ENCODE peak calls at places on chromosome 13, in five cellular contexts. One of them, this sample, is unnamed. For H3K9me3 and H3K27me3, the result is how much of the 10 kb centered on the place peaks cover.

GRCh38 chr13:106859505-106859904 is 291.6 kb upstream of the ARGLU1 start:
- DNase-seq in CD8-positive, alpha-beta T cell: no peak
- DNase-seq in heart left ventricle: no peak
- DNase-seq in body of pancreas: no peak
- DNase-seq in ovary: no peak
- DNase-seq in this sample: no peak

GRCh38 chr13:24630851-24631341 is 49.3 kb upstream of the ATP12A start:
- DNase-seq in CD8-positive, alpha-beta T cell: no peak
- DNase-seq in heart left ventricle: no peak
- DNase-seq in body of pancreas: no peak
- DNase-seq in ovary: no peak
- DNase-seq in this sample: no peak

GRCh38 chr13:71499235-71499634 is 367.8 kb downstream of the DACH1 start:
- DNase-seq in CD8-positive, alpha-beta T cell: no peak
- DNase-seq in heart left ventricle: no peak
- DNase-seq in body of pancreas: no peak
- DNase-seq in ovary: no peak
- DNase-seq in this sample: no peak

GRCh38 chr13:114112826-114113322 is 19.5 kb downstream of the RASA3 start:
- DNase-seq in CD8-positive, alpha-beta T cell: no peak
- DNase-seq in heart left ventricle: no peak
- DNase-seq in body of pancreas: no peak
- DNase-seq in ovary: no peak
- DNase-seq in this sample: no peak

GRCh38 chr13:101915333-101915732 is 462.9 kb downstream of the ITGBL1 start:
- DNase-seq in CD8-positive, alpha-beta T cell: no peak
- DNase-seq in heart left ventricle: no peak
- DNase-seq in body of pancreas: no peak
- DNase-seq in ovary: no peak
- DNase-seq in this sample: no peak

GRCh38 chr13:30307194-30307965 is at the start of gene KATNAL1:
- DNase-seq in CD8-positive, alpha-beta T cell: peak
- DNase-seq in heart left ventricle: peak
- DNase-seq in body of pancreas: peak
- DNase-seq in ovary: peak
- DNase-seq in this sample: peak

GRCh38 chr13:66162470-66162869 is 1067.7 kb downstream of the PCDH9 start:
- DNase-seq in CD8-positive, alpha-beta T cell: no peak
- DNase-seq in heart left ventricle: no peak
- DNase-seq in body of pancreas: no peak
- DNase-seq in ovary: no peak
- DNase-seq in this sample: no peak

GRCh38 chr13:94706854-94707399 is 5.4 kb downstream of the SOX21 start:
- DNase-seq in CD8-positive, alpha-beta T cell: no peak
- DNase-seq in heart left ventricle: no peak
- DNase-seq in body of pancreas: no peak
- DNase-seq in ovary: no peak
- DNase-seq in this sample: no peak

GRCh38 chr13:102440259-102440936 is 38.5 kb upstream of the FGF14 start:
- DNase-seq in CD8-positive, alpha-beta T cell: no peak
- DNase-seq in heart left ventricle: no peak
- DNase-seq in body of pancreas: peak
- DNase-seq in ovary: no peak
- DNase-seq in this sample: no peak

GRCh38 chr13:45781553-45782326 is 69.8 kb downstream of the SIAH3 start:
- DNase-seq in CD8-positive, alpha-beta T cell: no peak
- DNase-seq in heart left ventricle: peak
- DNase-seq in body of pancreas: peak
- DNase-seq in ovary: peak
- DNase-seq in this sample: no peak

GRCh38 chr13:101985321-101985720 is 416.5 kb downstream of the FGF14 start:
- DNase-seq in CD8-positive, alpha-beta T cell: no peak
- DNase-seq in heart left ventricle: no peak
- DNase-seq in body of pancreas: no peak
- DNase-seq in ovary: no peak
- DNase-seq in this sample: no peak

GRCh38 chr13:53017433-53017970 is 11.1 kb upstream of the OLFM4 start:
- DNase-seq in CD8-positive, alpha-beta T cell: no peak
- DNase-seq in heart left ventricle: no peak
- DNase-seq in body of pancreas: no peak
- DNase-seq in ovary: no peak
- DNase-seq in this sample: no peak

GRCh38 chr13:23988546-23989122 is 91.3 kb upstream of the C1QTNF9B start:
- DNase-seq in CD8-positive, alpha-beta T cell: no peak
- DNase-seq in heart left ventricle: no peak
- DNase-seq in body of pancreas: no peak
- DNase-seq in ovary: no peak
- DNase-seq in this sample: no peak

GRCh38 chr13:93745884-93746283 is 519.3 kb downstream of the GPC6 start:
- DNase-seq in CD8-positive, alpha-beta T cell: no peak
- DNase-seq in heart left ventricle: no peak
- DNase-seq in body of pancreas: no peak
- DNase-seq in ovary: no peak
- DNase-seq in this sample: no peak

GRCh38 chr13:35690546-35690945 is 214.1 kb upstream of the MAB21L1 start:
- DNase-seq in CD8-positive, alpha-beta T cell: peak
- DNase-seq in heart left ventricle: no peak
- DNase-seq in body of pancreas: no peak
- DNase-seq in ovary: no peak
- DNase-seq in this sample: no peak

GRCh38 chr13:114319441-114319871 is 5.2 kb downstream of the CHAMP1 start:
- DNase-seq in CD8-positive, alpha-beta T cell: no peak
- DNase-seq in heart left ventricle: no peak
- DNase-seq in body of pancreas: no peak
- DNase-seq in ovary: no peak
- DNase-seq in this sample: no peak

GRCh38 chr13:40375522-40376171 is 290.8 kb downstream of the FOXO1 start:
- DNase-seq in CD8-positive, alpha-beta T cell: no peak
- DNase-seq in heart left ventricle: no peak
- DNase-seq in body of pancreas: no peak
- DNase-seq in ovary: no peak
- DNase-seq in this sample: no peak

GRCh38 chr13:99288069-99288468 is 19.1 kb downstream of the GPR183 start:
- DNase-seq in CD8-positive, alpha-beta T cell: no peak
- DNase-seq in heart left ventricle: no peak
- DNase-seq in body of pancreas: no peak
- DNase-seq in ovary: no peak
- DNase-seq in this sample: no peak

GRCh38 chr13:26017932-26018690 is 33.7 kb downstream of the SHISA2 start:
- DNase-seq in CD8-positive, alpha-beta T cell: no peak
- DNase-seq in heart left ventricle: no peak
- DNase-seq in body of pancreas: no peak
- DNase-seq in ovary: no peak
- DNase-seq in this sample: no peak

GRCh38 chr13:48990900-48991299 is 15.2 kb downstream of the FNDC3A start:
- DNase-seq in CD8-positive, alpha-beta T cell: no peak
- DNase-seq in heart left ventricle: no peak
- DNase-seq in body of pancreas: no peak
- DNase-seq in ovary: no peak
- DNase-seq in this sample: no peak

GRCh38 chr13:45751882-45752281 is 49.8 kb downstream of the CBY2 start:
- DNase-seq in CD8-positive, alpha-beta T cell: no peak
- DNase-seq in heart left ventricle: no peak
- DNase-seq in body of pancreas: no peak
- DNase-seq in ovary: no peak
- DNase-seq in this sample: no peak

GRCh38 chr13:105220886-105221285 is 1314.6 kb downstream of the EFNB2 start:
- DNase-seq in CD8-positive, alpha-beta T cell: no peak
- DNase-seq in heart left ventricle: no peak
- DNase-seq in body of pancreas: no peak
- DNase-seq in ovary: no peak
- DNase-seq in this sample: no peak

GRCh38 chr13:99339736-99340392 is 32.7 kb upstream of the GPR183 start:
- DNase-seq in CD8-positive, alpha-beta T cell: no peak
- DNase-seq in heart left ventricle: no peak
- DNase-seq in body of pancreas: no peak
- DNase-seq in ovary: no peak
- DNase-seq in this sample: no peak

GRCh38 chr13:64850017-64850416 is 2380.1 kb downstream of the PCDH9 start:
- DNase-seq in CD8-positive, alpha-beta T cell: no peak
- DNase-seq in heart left ventricle: no peak
- DNase-seq in body of pancreas: no peak
- DNase-seq in ovary: no peak
- DNase-seq in this sample: no peak

GRCh38 chr13:102897371-102898138 is 51.7 kb downstream of the ERCC5 start:
- DNase-seq in CD8-positive, alpha-beta T cell: no peak
- DNase-seq in heart left ventricle: peak
- DNase-seq in body of pancreas: no peak
- DNase-seq in ovary: no peak
- DNase-seq in this sample: no peak

GRCh38 chr13:61255035-61255796 is 160.4 kb downstream of the PCDH20 start:
- DNase-seq in CD8-positive, alpha-beta T cell: no peak
- DNase-seq in heart left ventricle: no peak
- DNase-seq in body of pancreas: no peak
- DNase-seq in ovary: no peak
- DNase-seq in this sample: no peak

GRCh38 chr13:19085876-19086275 is 95.7 kb downstream of the TUBA3C start:
- DNase-seq in CD8-positive, alpha-beta T cell: no peak
- DNase-seq in heart left ventricle: no peak
- DNase-seq in body of pancreas: no peak
- DNase-seq in ovary: no peak
- DNase-seq in this sample: peak

GRCh38 chr13:19090495-19090894 is 91.1 kb downstream of the TUBA3C start:
- DNase-seq in CD8-positive, alpha-beta T cell: no peak
- DNase-seq in heart left ventricle: no peak
- DNase-seq in body of pancreas: no peak
- DNase-seq in ovary: no peak
- DNase-seq in this sample: no peak

GRCh38 chr13:19085258-19085657 is 96.4 kb downstream of the TUBA3C start:
- DNase-seq in CD8-positive, alpha-beta T cell: no peak
- DNase-seq in heart left ventricle: no peak
- DNase-seq in body of pancreas: no peak
- DNase-seq in ovary: no peak
- DNase-seq in this sample: peak

GRCh38 chr13:19089315-19089714 is 92.3 kb downstream of the TUBA3C start:
- DNase-seq in CD8-positive, alpha-beta T cell: no peak
- DNase-seq in heart left ventricle: no peak
- DNase-seq in body of pancreas: no peak
- DNase-seq in ovary: no peak
- DNase-seq in this sample: no peak

GRCh38 chr13:19088416-19088815 is 93.2 kb downstream of the TUBA3C start:
- DNase-seq in CD8-positive, alpha-beta T cell: no peak
- DNase-seq in heart left ventricle: no peak
- DNase-seq in body of pancreas: no peak
- DNase-seq in ovary: no peak
- DNase-seq in this sample: no peak
- H3K9me3 ChIP-seq in CD8-positive, alpha-beta T cell: under half
- H3K9me3 ChIP-seq in heart left ventricle: under half
- H3K9me3 ChIP-seq in body of pancreas: under half
- H3K9me3 ChIP-seq in ovary: under half
- H3K9me3 ChIP-seq in this sample: under half

GRCh38 chr13:111095031-111095840 is 19.9 kb upstream of the ARHGEF7 start:
- DNase-seq in CD8-positive, alpha-beta T cell: no peak
- DNase-seq in heart left ventricle: no peak
- DNase-seq in body of pancreas: no peak
- DNase-seq in ovary: no peak
- DNase-seq in this sample: no peak

GRCh38 chr13:111095911-111096501 is 19.1 kb upstream of the ARHGEF7 start:
- DNase-seq in CD8-positive, alpha-beta T cell: no peak
- DNase-seq in heart left ventricle: no peak
- DNase-seq in body of pancreas: no peak
- DNase-seq in ovary: no peak
- DNase-seq in this sample: no peak

GRCh38 chr13:111093634-111094033 is 21.5 kb upstream of the ARHGEF7 start:
- DNase-seq in CD8-positive, alpha-beta T cell: no peak
- DNase-seq in heart left ventricle: no peak
- DNase-seq in body of pancreas: no peak
- DNase-seq in ovary: no peak
- DNase-seq in this sample: no peak

GRCh38 chr13:111092685-111093084 is 22.4 kb upstream of the ARHGEF7 start:
- DNase-seq in CD8-positive, alpha-beta T cell: no peak
- DNase-seq in heart left ventricle: no peak
- DNase-seq in body of pancreas: no peak
- DNase-seq in ovary: no peak
- DNase-seq in this sample: no peak

GRCh38 chr13:111093136-111093535 is 22.0 kb upstream of the ARHGEF7 start:
- DNase-seq in CD8-positive, alpha-beta T cell: no peak
- DNase-seq in heart left ventricle: no peak
- DNase-seq in body of pancreas: no peak
- DNase-seq in ovary: no peak
- DNase-seq in this sample: no peak
- H3K27me3 ChIP-seq in CD8-positive, alpha-beta T cell: under half
- H3K27me3 ChIP-seq in heart left ventricle: under half
- H3K27me3 ChIP-seq in body of pancreas: under half
- H3K27me3 ChIP-seq in ovary: under half
- H3K27me3 ChIP-seq in this sample: under half

DNA sequence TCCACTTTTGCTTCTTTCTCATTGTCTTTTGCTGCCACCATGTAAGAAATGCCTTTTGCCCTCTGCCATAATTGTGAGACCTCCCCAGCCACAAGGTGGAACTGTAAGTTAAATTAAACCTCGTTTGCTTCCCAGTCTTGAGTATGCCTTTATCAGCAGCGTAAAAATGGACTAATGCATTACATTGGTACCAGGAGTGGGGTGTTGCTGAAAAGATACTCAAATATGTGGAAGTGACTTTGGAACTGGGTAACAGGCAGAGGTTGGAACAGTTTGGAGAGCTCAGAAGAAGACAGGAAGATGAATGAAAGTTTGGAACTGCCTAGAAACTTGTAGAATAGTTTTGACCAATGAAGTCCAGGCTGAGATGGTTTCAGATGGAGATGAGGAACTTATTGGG is 115.2 kb downstream of the B3GLCT start:
- DNase-seq in CD8-positive, alpha-beta T cell: no peak
- DNase-seq in heart left ventricle: no peak
- DNase-seq in body of pancreas: no peak
- DNase-seq in ovary: no peak
- DNase-seq in this sample: no peak
- H3K9me3 ChIP-seq in CD8-positive, alpha-beta T cell: under half
- H3K9me3 ChIP-seq in heart left ventricle: under half
- H3K9me3 ChIP-seq in body of pancreas: under half
- H3K9me3 ChIP-seq in ovary: under half
- H3K9me3 ChIP-seq in this sample: under half

DNA sequence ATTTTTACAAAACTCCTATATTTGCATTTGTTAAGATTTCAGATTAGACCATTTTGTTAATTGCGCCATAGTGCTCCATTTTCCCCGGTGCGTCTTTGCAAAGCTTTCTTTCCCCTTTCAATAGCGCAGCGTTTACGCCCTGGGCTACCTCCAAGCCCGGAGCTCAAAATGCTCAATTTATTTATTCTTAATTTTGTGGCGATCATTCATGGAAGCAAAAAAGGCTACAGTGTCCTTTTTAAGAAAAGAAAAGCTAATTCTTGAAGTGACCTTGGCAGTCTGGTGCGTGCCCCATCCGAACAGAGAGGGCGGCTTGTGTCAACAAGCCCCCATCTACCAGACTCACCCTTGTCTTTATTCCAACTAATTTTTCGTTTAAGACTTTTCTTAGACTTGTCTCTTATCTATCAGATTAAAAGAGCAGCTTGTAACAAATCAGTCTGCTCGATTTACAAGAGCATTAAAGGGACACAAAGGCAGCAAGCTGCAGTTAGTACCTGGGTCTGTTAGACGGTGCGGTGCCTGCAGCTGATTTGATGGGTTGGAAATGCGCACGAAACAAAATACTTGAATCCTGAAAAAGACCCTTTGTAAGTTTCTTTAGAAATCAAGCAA is 30.1 kb downstream of the GSX1 start:
- DNase-seq in CD8-positive, alpha-beta T cell: no peak
- DNase-seq in heart left ventricle: no peak
- DNase-seq in body of pancreas: no peak
- DNase-seq in ovary: no peak
- DNase-seq in this sample: no peak
- H3K27me3 ChIP-seq in CD8-positive, alpha-beta T cell: under half
- H3K27me3 ChIP-seq in heart left ventricle: half or more
- H3K27me3 ChIP-seq in body of pancreas: under half
- H3K27me3 ChIP-seq in ovary: under half
- H3K27me3 ChIP-seq in this sample: half or more